ENCODE peak calls at places on chromosomes 13 and 19, in ten cellular contexts. B, Q, P, M, U, C, G, S, I and D are unnamed samples.

GRCh38 chr19:55635334-55635717 is 5.5 kb upstream of the ZNF580 start:
- DNase-seq in B (no peak), Q (no peak), P (no peak), M (no peak), U (no peak), C (no peak), G (no peak), S (no peak), I (no peak), D (no peak)

GRCh38 chr19:49913720-49914119 is 15.3 kb upstream of the ATF5 start:
- DNase-seq in B (no peak), Q (no peak), P (no peak), M (no peak), U (no peak), C (no peak), G (no peak), S (no peak), I (no peak), D (no peak)

GRCh38 chr19:35958660-35959039 is 22.5 kb downstream of the LRFN3 start:
- DNase-seq in B (no peak), Q (no peak), P (no peak), M (no peak), U (no peak), C (no peak), G (no peak), S (no peak), I (no peak), D (no peak)

GRCh38 chr13:79528759-79529191 is 47.8 kb downstream of the NDFIP2 start:
- DNase-seq in B (no peak), Q (no peak), P (no peak), M (no peak), U (no peak), C (no peak), G (no peak), S (no peak), I (no peak), D (no peak)

GRCh38 chr19:39432677-39433025 is 3.1 kb downstream of the RPS16 start:
- DNase-seq in B (no peak), Q (no peak), P (no peak), M (no peak), U (no peak), C (no peak), G (no peak), S (no peak), I (no peak), D (no peak)

GRCh38 chr13:84894749-84895148 is 904.5 kb downstream of the SLITRK6 start:
- DNase-seq in B (no peak), Q (no peak), P (no peak), M (no peak), U (no peak), C (no peak), G (no peak), S (no peak), I (no peak), D (no peak)

GRCh38 chr13:93824286-93824685 is 597.7 kb downstream of the GPC6 start:
- DNase-seq in B (no peak), Q (no peak), P (no peak), M (no peak), U (no peak), C (no peak), G (peak; percentile 23), S (no peak), I (no peak), D (no peak)

GRCh38 chr19:15240539-15240938 is 8.3 kb upstream of the EPHX3 start:
- DNase-seq in B (no peak), Q (no peak), P (no peak), M (no peak), U (no peak), C (no peak), G (no peak), S (no peak), I (no peak), D (no peak)

GRCh38 chr19:48630289-48631036 is 6.7 kb downstream of the DBP start:
- DNase-seq in B (no peak), Q (peak; percentile 74), P (peak; percentile 86), M (no peak), U (peak; percentile 68), C (no peak), G (peak; percentile 85), S (peak; percentile 58), I (peak; percentile 60), D (no peak)

GRCh38 chr19:42124386-42124901 is 7.8 kb downstream of the POU2F2 start:
- DNase-seq in B (no peak), Q (no peak), P (no peak), M (no peak), U (no peak), C (no peak), G (no peak), S (no peak), I (no peak), D (no peak)

GRCh38 chr19:17915940-17916593 is 16.7 kb upstream of the CCDC124 start:
- DNase-seq in B (peak; percentile 63), Q (no peak), P (no peak), M (no peak), U (no peak), C (peak; percentile 55), G (no peak), S (no peak), I (no peak), D (no peak)

GRCh38 chr13:87498681-87499080 is 172.5 kb upstream of the SLITRK5 start:
- DNase-seq in B (peak; percentile 7), Q (no peak), P (no peak), M (no peak), U (no peak), C (no peak), G (no peak), S (no peak), I (peak; percentile 40), D (no peak)

GRCh38 chr19:50258918-50259372 is 55.5 kb downstream of the MYH14 start:
- DNase-seq in B (no peak), Q (no peak), P (no peak), M (no peak), U (peak; percentile 32), C (no peak), G (peak; percentile 5), S (no peak), I (no peak), D (no peak)

GRCh38 chr13:110565296-110565695 is 3.8 kb upstream of the RAB20 start:
- DNase-seq in B (peak; percentile 14), Q (no peak), P (no peak), M (no peak), U (no peak), C (no peak), G (no peak), S (no peak), I (no peak), D (no peak)

GRCh38 chr19:35088514-35088913 is 27.1 kb upstream of the FXYD3 start:
- DNase-seq in B (peak; percentile 78), Q (no peak), P (no peak), M (peak; percentile 63), U (no peak), C (no peak), G (peak; percentile 76), S (no peak), I (peak; percentile 73), D (peak; percentile 92)

GRCh38 chr19:6062274-6062673 is 48.0 kb downstream of the RFX2 start:
- DNase-seq in B (no peak), Q (peak; percentile 61), P (peak; percentile 88), M (no peak), U (peak; percentile 50), C (no peak), G (peak; percentile 45), S (no peak), I (peak; percentile 32), D (no peak)

GRCh38 chr19:18571564-18572344 is at the start of gene UBA52:
- DNase-seq in B (peak; percentile 90), Q (peak; percentile 96), P (peak; percentile 99), M (peak; percentile 91), U (peak; percentile 99), C (peak; percentile 96), G (peak; percentile 99), S (peak; percentile 96), I (peak; percentile 98), D (peak; percentile 98)

DNA sequence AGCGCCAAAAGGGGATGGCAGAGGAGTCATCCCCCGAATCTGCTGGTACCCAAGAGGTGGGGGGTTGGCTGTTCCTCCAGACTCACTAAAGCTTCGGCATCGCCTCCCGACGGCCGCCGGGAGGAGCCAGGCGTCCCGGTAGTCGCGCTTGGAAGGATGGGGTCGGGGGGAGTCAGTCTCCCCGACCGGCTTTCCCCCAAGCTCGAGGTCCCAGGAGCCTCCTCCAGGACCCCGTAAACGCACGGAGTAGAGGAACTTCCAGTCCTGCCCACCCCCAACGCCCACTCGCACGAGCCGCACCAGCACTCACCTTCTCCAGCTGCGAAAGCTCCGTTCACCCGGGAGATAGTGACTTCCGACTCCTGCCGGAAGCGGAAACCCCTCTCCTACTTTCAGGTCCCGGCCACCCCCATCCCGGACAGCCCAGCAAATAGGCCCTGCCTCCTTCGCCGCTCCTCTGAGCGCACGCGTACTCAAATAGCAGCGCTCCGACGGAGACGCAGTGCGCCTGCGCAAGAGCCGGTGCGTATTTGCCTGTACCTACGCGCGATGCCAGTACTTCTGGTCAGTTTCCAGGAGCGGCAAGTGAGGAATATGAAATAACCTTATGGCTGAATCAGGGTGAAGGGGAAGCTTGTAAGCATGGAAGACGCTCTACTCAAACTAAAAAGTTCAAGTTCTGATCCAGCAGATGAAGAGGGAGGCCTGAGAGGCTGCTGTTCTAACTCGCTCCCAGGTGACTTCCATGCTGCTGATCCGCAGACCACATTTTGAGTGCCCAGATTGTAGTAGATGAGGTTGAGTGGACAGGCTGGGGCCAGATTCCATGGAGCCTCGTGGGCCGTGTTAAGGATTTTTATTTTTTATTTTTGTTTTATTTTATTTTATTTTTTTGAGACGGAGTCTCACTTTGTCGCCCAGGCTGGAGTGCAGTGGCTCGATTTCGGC is at the start of gene ELOF1:
- DNase-seq in B (peak; percentile 96), Q (peak; percentile 98), P (peak; percentile 98), M (peak; percentile 97), U (peak; percentile 98), C (peak; percentile 97), G (peak; percentile 99), S (peak; percentile 98), I (peak; percentile 98), D (peak; percentile 96)
- TF ChIP-seq CTCF in B (peak; percentile 36), Q (peak; percentile 32), P (no peak), M (peak; percentile 32), U (no peak), C (peak; percentile 28), G (peak; percentile 30), S (peak; percentile 38), I (peak; percentile 45), D (peak; percentile 17)

GRCh38 chr13:74978596-74978995 is 503.4 kb downstream of the TBC1D4 start:
- DNase-seq in B (peak; percentile 10), Q (no peak), P (no peak), M (no peak), U (no peak), C (no peak), G (no peak), S (no peak), I (no peak), D (no peak)
- H3K4me3 ChIP-seq in B (no peak overlapping the region), Q (no peak overlapping the region), P (no peak overlapping the region), M (no peak overlapping the region), U (no peak overlapping the region), C (no peak overlapping the region), G (no peak overlapping the region), S (no peak overlapping the region), I (no peak overlapping the region), D (no peak overlapping the region)

GRCh38 chr19:54172764-54173699 is at the start of gene TMC4:
- DNase-seq in B (peak; percentile 80), Q (no peak), P (no peak), M (no peak), U (no peak), C (peak; percentile 63), G (peak; percentile 62), S (no peak), I (no peak), D (no peak)
- TF ChIP-seq CTCF in B (peak; percentile 71), Q (no peak), P (no peak), M (no peak), U (no peak), C (peak; percentile 57), G (no peak), S (no peak), I (no peak), D (no peak)

GRCh38 chr19:29529646-29530548 is 4.1 kb downstream of the VSTM2B start:
- DNase-seq in B (no peak), Q (no peak), P (no peak), M (no peak), U (no peak), C (no peak), G (no peak), S (peak; percentile 30), I (no peak), D (no peak)
- H3K4me3 ChIP-seq in B (no peak overlapping the region), Q (no peak overlapping the region), P (no peak overlapping the region), M (no peak overlapping the region), U (no peak overlapping the region), C (no peak overlapping the region), G (peak overlapping the region; percentile 24), S (peak overlapping the region; percentile 28), I (no peak overlapping the region), D (no peak overlapping the region)